ENCODE peak calls at places on chromosome 17, in four cellular contexts. X is trophoblast cell, C is IMR-90, R is mesenchymal stem cell. Y is an unnamed sample.

GRCh38 chr17:39461911-39462641 is 790 bp downstream of the CDK12 start:
- DNase-seq in X (peak; percentile 52), C (peak; percentile 58), R (peak; percentile 85), Y (peak; percentile 41)

GRCh38 chr17:77733576-77734296 is 224.8 kb upstream of the TNRC6C start:
- DNase-seq in X (no peak), C (no peak), R (no peak), Y (peak; percentile 9)

GRCh38 chr17:82611140-82612058 is 36.8 kb downstream of the WDR45B start:
- DNase-seq in X (peak; percentile 94), C (peak; percentile 60), R (peak; percentile 41), Y (no peak)

GRCh38 chr17:75241996-75242460 is 19.4 kb downstream of the GGA3 start:
- DNase-seq in X (peak; percentile 26), C (peak; percentile 52), R (no peak), Y (no peak)

GRCh38 chr17:74842599-74843351 is 16.9 kb downstream of the GRIN2C start:
- DNase-seq in X (peak; percentile 55), C (peak; percentile 46), R (peak; percentile 66), Y (peak; percentile 88)

GRCh38 chr17:17783825-17784598 is 52.8 kb downstream of the SREBF1 start:
- DNase-seq in X (no peak), C (no peak), R (peak; percentile 68), Y (peak; percentile 67)

GRCh38 chr17:83065660-83066542 is 13.5 kb upstream of the METRNL start:
- DNase-seq in X (no peak), C (no peak), R (no peak), Y (no peak)

GRCh38 chr17:39152134-39152884 is 872 bp upstream of the PLXDC1 start:
- DNase-seq in X (no peak), C (no peak), R (no peak), Y (no peak)

GRCh38 chr17:64186171-64187092 is 56.5 kb upstream of the ERN1 start:
- DNase-seq in X (no peak), C (no peak), R (no peak), Y (no peak)

GRCh38 chr17:51154176-51154575 is 817 bp downstream of the NME1 start:
- DNase-seq in X (no peak), C (peak; percentile 20), R (peak; percentile 33), Y (no peak)

GRCh38 chr17:29250666-29251065 is 4.0 kb downstream of the CRYBA1 start:
- DNase-seq in X (no peak), C (peak; percentile 93), R (peak; percentile 49), Y (no peak)

GRCh38 chr17:40065041-40065770 is 2.4 kb downstream of the THRA start:
- DNase-seq in X (no peak), C (peak; percentile 58), R (peak; percentile 58), Y (no peak)

GRCh38 chr17:58189436-58190146 is 2.9 kb upstream of the EPX start:
- DNase-seq in X (no peak), C (peak; percentile 81), R (peak; percentile 45), Y (no peak)

GRCh38 chr17:31513731-31514427 is 122.4 kb downstream of the RAB11FIP4 start:
- DNase-seq in X (no peak), C (no peak), R (no peak), Y (no peak)

GRCh38 chr17:19237389-19238166 is 412 bp downstream of the EPN2 start:
- DNase-seq in X (no peak), C (no peak), R (peak; percentile 52), Y (peak; percentile 61)

GRCh38 chr17:36731806-36732205 is 130.4 kb downstream of the MRM1 start:
- DNase-seq in X (no peak), C (no peak), R (no peak), Y (peak; percentile 91)

GRCh38 chr17:62911106-62911505 is 54.9 kb upstream of the TANC2 start:
- DNase-seq in X (no peak), C (no peak), R (no peak), Y (no peak)

GRCh38 chr17:4532860-4533521 is 22.2 kb downstream of the MYBBP1A start:
- DNase-seq in X (no peak), C (no peak), R (no peak), Y (no peak)

GRCh38 chr17:16589097-16589969 is 20.3 kb upstream of the ZNF287 start:
- DNase-seq in X (peak; percentile 99), C (peak; percentile 78), R (peak; percentile 85), Y (peak; percentile 98)

GRCh38 chr17:21359483-21359840 is 16.7 kb upstream of the KCNJ12 start:
- DNase-seq in X (no peak), C (no peak), R (no peak), Y (no peak)

GRCh38 chr17:41527076-41528023 is 758 bp downstream of the KRT19 start:
- DNase-seq in X (peak; percentile 47), C (no peak), R (peak; percentile 55), Y (peak; percentile 77)

GRCh38 chr17:74807925-74808324 is 31.8 kb upstream of the NAT9 start:
- DNase-seq in X (no peak), C (peak; percentile 4), R (no peak), Y (no peak)

GRCh38 chr17:30352247-30352814 is 18.5 kb upstream of the TMIGD1 start:
- DNase-seq in X (no peak), C (no peak), R (no peak), Y (no peak)

GRCh38 chr17:9973689-9974459 is 68.8 kb upstream of the RCVRN start:
- DNase-seq in X (no peak), C (no peak), R (peak; percentile 24), Y (no peak)

GRCh38 chr17:49337900-49338299 is 24.1 kb downstream of the ZNF652 start:
- DNase-seq in X (peak; percentile 18), C (peak; percentile 70), R (no peak), Y (no peak)

GRCh38 chr17:76421054-76421427 is 31.9 kb downstream of the UBE2O start:
- DNase-seq in X (no peak), C (no peak), R (no peak), Y (no peak)

GRCh38 chr17:18959071-18959844 is 7.3 kb downstream of the SLC5A10 start:
- DNase-seq in X (no peak), C (no peak), R (no peak), Y (peak; percentile 38)

GRCh38 chr17:17741346-17742023 is 60.2 kb downstream of the RAI1 start:
- DNase-seq in X (no peak), C (no peak), R (peak; percentile 32), Y (peak; percentile 82)

GRCh38 chr17:33697557-33697956 is 404.5 kb upstream of the ASIC2 start:
- DNase-seq in X (no peak), C (no peak), R (no peak), Y (no peak)

GRCh38 chr17:47997595-47997994 is 26.7 kb downstream of the CDK5RAP3 start:
- DNase-seq in X (no peak), C (no peak), R (no peak), Y (no peak)
- H2AFZ ChIP-seq in X (no peak overlapping the region), C (no peak overlapping the region), R (no peak overlapping the region), Y (no peak overlapping the region)

DNA sequence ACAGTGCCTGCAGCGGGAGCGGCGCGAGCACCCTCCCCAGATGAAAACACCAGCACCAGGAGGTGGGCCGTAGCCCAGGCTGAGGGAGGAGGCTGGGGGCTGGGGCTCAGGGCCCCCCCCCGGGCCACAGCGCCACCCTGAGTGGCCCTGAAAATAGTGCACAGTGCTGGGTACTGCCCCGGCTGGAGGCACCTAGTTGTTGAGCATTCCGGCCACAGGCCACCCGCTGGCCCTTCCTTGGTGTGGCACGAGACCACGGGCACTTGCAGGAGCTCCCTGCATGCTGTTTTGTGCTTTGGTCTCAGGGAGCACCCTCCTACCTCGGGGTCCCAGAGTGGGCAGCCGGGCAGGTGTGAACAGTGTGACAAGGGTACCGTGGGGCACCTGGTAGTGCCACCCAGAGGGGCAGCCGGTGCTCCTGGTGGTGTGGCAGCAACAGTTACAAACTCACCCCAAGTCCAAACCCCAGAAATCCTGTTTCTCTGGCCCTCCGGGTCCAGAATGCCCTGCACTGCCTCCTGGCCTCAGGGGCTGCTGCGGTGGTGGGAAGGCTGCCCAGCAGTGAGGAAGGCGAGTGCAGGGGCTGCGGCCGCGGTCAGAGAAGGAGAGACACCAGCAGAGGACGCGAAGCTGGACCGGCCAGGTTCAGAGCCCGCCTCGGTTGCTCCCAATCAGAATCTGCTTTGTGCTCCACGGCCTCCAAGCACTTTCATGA is 11.9 kb downstream of the FSCN2 start:
- DNase-seq in X (no peak), C (no peak), R (no peak), Y (no peak)
- H4K8ac ChIP-seq in X (no peak overlapping the region), C (no peak overlapping the region), R (no peak overlapping the region), Y (no peak overlapping the region)

DNA sequence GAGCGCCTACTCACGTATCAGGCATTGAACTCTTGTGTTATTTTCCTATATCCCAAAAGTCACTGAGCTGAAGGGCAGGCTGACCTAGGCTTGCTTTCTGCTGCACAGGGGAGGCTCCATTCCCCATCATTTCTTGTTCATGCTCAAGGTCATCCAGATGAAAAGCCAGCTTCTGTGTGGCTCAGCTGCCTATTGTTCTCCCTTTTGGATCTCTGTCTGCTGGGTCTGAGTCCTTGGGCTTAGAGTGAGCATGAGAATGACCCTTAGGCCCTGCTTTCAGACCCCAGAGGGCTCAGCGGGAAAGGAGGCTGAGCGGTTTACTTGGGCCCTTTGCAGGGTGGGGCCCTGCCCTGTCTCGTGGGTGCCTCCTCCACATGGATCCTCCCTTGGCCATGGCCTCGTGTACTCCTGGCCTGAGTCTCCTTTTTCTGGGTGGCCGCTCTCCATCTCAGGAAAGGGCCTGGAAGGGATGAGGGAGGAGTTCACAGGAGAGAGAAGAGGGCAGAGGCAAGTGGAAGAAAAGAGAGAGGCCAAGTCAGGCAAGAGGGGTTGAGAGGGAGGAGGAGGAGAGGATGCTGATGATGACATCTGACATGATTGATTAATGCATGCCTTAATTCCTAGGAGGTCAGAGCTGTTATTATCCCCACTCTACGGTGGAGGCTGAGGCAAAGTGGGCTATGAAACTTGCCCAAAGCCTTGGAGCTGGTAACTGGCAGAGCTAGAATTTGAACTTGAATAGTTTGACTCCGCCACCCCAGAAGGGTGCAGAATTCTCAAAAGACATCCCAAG is 19.8 kb upstream of the MAP3K14 start:
- DNase-seq in X (no peak), C (no peak), R (no peak), Y (peak; percentile 26)
- H2BK120ac ChIP-seq in X (no peak overlapping the region), C (no peak overlapping the region), R (no peak overlapping the region), Y (no peak overlapping the region)

GRCh38 chr17:7833795-7834553 is at the start of gene KDM6B:
- DNase-seq in X (peak; percentile 91), C (peak; percentile 85), R (peak; percentile 95), Y (peak; percentile 97)

GRCh38 chr17:7835818-7836595 is 2.0 kb downstream of the KDM6B start:
- DNase-seq in X (peak; percentile 83), C (peak; percentile 58), R (peak; percentile 91), Y (no peak)

GRCh38 chr17:7836596-7837374 is 2.8 kb downstream of the KDM6B start:
- DNase-seq in X (peak; percentile 96), C (peak; percentile 95), R (peak; percentile 99), Y (peak; percentile 100)

GRCh38 chr17:7834554-7834890 is 505 bp downstream of the KDM6B start:
- DNase-seq in X (peak; percentile 89), C (no peak), R (peak; percentile 81), Y (peak; percentile 73)

DNA sequence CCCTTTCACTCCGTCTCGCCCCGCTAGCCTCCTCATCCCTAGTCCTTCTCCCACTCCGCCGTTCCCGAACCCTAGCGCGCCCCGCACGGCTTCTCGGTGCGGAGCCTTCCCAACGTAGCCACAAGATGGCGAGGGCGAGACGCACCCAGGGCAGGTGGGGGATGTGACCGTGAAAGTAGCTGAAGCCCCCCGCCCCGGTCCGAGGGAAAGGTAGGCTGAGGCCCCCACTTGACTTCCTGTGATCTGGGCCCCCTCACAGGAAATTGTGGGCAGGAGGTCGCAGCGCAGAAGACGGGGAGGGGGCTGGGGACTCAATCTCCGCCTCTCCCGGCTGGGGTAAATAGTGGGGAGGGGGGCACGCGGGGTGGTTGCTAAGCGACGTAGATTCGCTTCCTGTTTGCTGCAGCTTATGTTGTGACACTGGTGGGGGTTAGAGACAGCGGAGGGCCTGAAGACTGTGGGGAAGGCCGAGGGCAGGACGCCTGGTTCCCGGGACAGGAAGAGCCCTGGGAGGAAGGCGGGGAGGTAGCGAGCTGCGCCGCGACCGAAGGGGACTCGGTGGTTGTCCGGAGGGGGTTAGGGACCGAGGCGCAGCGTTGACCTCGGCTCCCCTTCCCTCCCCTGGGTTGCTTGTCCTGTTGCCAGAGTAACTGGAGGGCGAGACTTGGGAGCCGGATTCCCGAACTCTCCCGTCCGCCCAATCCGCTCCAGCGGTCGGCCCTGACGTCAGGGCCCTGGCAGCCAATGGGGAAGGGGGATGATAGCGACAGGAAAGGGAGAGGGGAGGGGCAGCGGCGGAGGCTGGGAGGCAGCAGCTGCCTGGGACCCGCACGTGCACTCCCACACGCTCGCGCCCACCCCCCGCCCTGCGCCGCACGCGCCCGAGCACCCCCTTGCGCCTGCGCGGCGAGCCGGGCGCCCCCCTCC is 1.1 kb downstream of the KDM6B start:
- DNase-seq in X (peak; percentile 98), C (peak; percentile 99), R (peak; percentile 99), Y (peak; percentile 100)
- H2AFZ ChIP-seq in X (peak overlapping the region; percentile 58), C (peak overlapping the region; percentile 98), R (no peak overlapping the region), Y (no peak overlapping the region)

Y was measured in H9.